ENCODE peak calls at places on chromosome 1, in eight cellular contexts. L, J, I, Q, D, W, E and N are unnamed samples.

GRCh38 chr1:219088778-219089557 is 84.7 kb upstream of the LYPLAL1 start:
- DNase-seq in W (peak; percentile 87), L (no peak), E (peak; percentile 96), D (no peak), J (peak; percentile 97), Q (peak; percentile 26), I (peak; percentile 97), N (no peak)

GRCh38 chr1:206570529-206570928 is 41.7 kb downstream of the EIF2D start:
- DNase-seq in Q (no peak), D (no peak), J (peak; percentile 27), I (no peak), W (no peak), L (no peak), E (no peak), N (no peak)

GRCh38 chr1:181592261-181592859 is 109.0 kb downstream of the CACNA1E start:
- DNase-seq in W (no peak), E (no peak), J (no peak), L (no peak), Q (no peak), D (peak; percentile 59), I (no peak), N (no peak)

GRCh38 chr1:230750576-230750975 is 3.4 kb downstream of the CAPN9 start:
- DNase-seq in D (no peak), W (no peak), J (no peak), E (no peak), Q (no peak), L (no peak), I (no peak), N (no peak)

GRCh38 chr1:196393742-196394141 is 214.5 kb downstream of the KCNT2 start:
- DNase-seq in D (no peak), L (no peak), J (peak; percentile 69), E (peak; percentile 61), W (peak; percentile 72), Q (peak; percentile 44), I (peak; percentile 79), N (no peak)

GRCh38 chr1:20367626-20368025 is 77.0 kb downstream of the VWA5B1 start:
- DNase-seq in J (no peak), E (no peak), W (no peak), Q (no peak), L (no peak), I (no peak), D (no peak), N (no peak)

GRCh38 chr1:186658999-186659398 is 21.2 kb downstream of the PTGS2 start:
- DNase-seq in E (no peak), W (no peak), D (no peak), Q (no peak), I (no peak), J (no peak), L (no peak), N (no peak)

GRCh38 chr1:92118826-92119225 is 38.7 kb downstream of the BTBD8 start:
- DNase-seq in I (peak; percentile 20), Q (no peak), J (peak; percentile 53), L (no peak), D (no peak), E (no peak), W (peak; percentile 37), N (no peak)

GRCh38 chr1:201028473-201028889 is 5.0 kb upstream of the KIF21B start:
- DNase-seq in L (peak; percentile 21), I (peak; percentile 15), Q (no peak), W (no peak), J (no peak), D (no peak), E (peak; percentile 25), N (no peak)

GRCh38 chr1:204314893-204315735 is 44.6 kb downstream of the PLEKHA6 start:
- DNase-seq in E (no peak), Q (no peak), L (no peak), I (no peak), D (no peak), J (no peak), W (no peak), N (no peak)

GRCh38 chr1:239952348-239953307 is 139.1 kb upstream of the FMN2 start:
- DNase-seq in W (no peak), L (no peak), Q (no peak), D (peak; percentile 69), I (peak; percentile 10), J (no peak), E (no peak), N (no peak)

GRCh38 chr1:104125226-104125625 is 375.5 kb downstream of the AMY1C start:
- DNase-seq in Q (no peak), L (no peak), E (no peak), I (no peak), D (no peak), W (peak; percentile 8), J (peak; percentile 26), N (no peak)

GRCh38 chr1:65001238-65001792 is 35.0 kb upstream of the JAK1 start:
- DNase-seq in J (peak; percentile 52), W (peak; percentile 38), E (peak; percentile 43), L (no peak), Q (no peak), I (peak; percentile 74), D (peak; percentile 92), N (no peak)

DNA sequence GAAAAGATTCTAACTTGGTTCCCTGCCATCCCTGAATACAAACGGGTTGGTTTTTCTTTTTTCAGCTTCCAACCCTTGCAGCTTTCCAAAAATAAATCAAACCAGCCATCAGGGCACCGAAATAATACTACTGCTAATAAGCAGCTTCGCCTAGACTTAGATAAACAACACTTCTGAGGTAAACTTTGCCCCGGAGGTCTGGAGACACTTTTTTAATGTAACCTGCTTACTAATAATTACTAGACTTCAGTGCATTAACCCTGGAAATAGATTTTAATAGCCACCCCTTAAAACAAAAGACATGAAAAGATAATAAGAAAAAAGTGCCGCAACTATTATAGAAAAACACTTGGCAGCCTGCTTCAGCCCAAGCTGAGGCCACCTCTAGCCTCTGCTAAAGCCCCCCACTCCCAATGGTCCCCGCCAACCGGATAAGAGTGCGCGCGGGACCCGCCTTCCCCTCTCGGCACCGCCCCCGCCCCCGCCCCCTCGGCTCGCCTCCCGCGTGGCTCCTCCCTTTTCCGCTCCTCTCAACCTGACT is 405 bp upstream of the GADD45A start:
- DNase-seq in Q (no peak), D (no peak), I (no peak), E (peak; percentile 23), W (no peak), J (no peak), L (no peak), N (no peak)
- H3K4me3 ChIP-seq in Q (peak overlapping the region; percentile 94), D (no peak overlapping the region), I (peak overlapping the region; percentile 39), E (peak overlapping the region; percentile 52), W (peak overlapping the region; percentile 37), J (peak overlapping the region; percentile 35), L (peak overlapping the region; percentile 43), N (peak overlapping the region; percentile 25)

DNA sequence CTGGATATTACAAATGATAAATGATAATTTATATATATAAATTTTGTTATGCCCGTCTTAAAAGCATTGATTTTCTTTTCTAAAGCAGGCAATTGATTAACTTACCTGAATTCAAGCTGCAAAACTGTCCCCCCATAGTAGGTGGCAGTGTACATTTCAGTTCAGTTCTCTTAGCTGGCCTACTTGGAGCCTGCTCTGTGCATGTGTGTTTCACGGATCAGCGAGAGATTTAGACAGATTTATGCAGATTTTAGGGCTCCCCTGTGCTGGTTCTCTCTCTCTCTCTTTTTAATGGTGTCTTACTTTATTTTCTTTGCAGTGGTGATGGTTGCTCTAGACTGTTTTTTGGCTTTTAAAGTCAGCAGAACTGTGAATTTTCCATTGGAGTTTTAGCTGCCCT is 30.7 kb downstream of the CLIC4 start:
- DNase-seq in W (no peak), D (no peak), E (no peak), Q (no peak), I (no peak), J (no peak), L (peak; percentile 42), N (no peak)
- H3K4me3 ChIP-seq in W (no peak overlapping the region), D (no peak overlapping the region), E (no peak overlapping the region), Q (no peak overlapping the region), I (no peak overlapping the region), J (no peak overlapping the region), L (peak overlapping the region; percentile 26), N (no peak overlapping the region)

DNA sequence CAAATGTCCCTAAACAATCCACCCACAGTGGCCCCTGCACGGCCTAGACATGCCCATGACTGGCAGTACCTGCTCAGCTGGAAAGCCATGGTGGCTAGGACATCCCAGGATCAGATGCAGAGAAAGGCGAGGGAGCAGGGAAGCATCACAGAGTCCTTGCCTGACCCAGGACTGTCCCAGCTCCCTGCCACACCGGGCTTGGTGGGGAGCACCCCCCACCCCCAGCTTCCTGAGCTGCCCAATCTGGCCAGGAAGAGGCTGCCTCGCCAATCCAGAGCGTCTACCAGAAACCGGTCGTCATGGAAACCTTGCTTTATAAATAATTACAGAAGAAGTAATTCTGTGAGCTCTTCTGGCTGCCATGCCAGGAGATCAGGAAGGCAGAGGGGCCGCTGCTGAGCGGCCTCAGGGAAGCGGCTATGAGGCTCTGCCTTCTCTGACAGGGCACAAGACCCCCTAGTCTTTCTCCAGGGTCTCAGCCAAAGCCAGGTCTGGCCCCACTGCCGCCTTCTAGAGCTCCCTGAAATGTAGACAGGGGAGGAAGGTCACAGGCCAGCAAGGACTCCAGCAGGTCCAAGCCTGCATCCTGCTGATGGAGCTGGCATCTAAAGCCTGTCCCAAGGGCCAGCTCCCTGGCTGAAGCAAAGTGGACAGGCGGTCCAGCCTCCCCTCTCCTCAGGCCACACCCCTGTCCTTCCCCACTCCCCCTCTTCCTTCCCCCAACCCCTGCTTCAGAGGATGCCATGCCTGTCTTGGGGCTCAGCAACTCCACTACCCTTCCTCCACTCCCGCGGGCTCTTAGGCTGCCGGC is 34.6 kb downstream of the ACOT7 start:
- DNase-seq in Q (peak; percentile 38), W (peak; percentile 69), J (peak; percentile 75), D (peak; percentile 63), I (peak; percentile 53), L (peak; percentile 23), E (peak; percentile 68), N (peak; percentile 61)
- H3K4me3 ChIP-seq in Q (no peak overlapping the region), W (no peak overlapping the region), J (no peak overlapping the region), D (no peak overlapping the region), I (no peak overlapping the region), L (no peak overlapping the region), E (peak overlapping the region; percentile 14), N (peak overlapping the region; percentile 36)

GRCh38 chr1:119673171-119673940 is 25.3 kb upstream of the ZNF697 start:
- DNase-seq in L (no peak), I (no peak), D (no peak), J (peak; percentile 64), Q (no peak), W (peak; percentile 9), E (peak; percentile 10), N (no peak)

GRCh38 chr1:119675349-119676343 is 27.6 kb upstream of the ZNF697 start:
- DNase-seq in Q (peak; percentile 80), D (peak; percentile 86), E (peak; percentile 93), W (peak; percentile 88), J (peak; percentile 76), I (peak; percentile 91), L (peak; percentile 75), N (peak; percentile 63)

GRCh38 chr1:119676571-119677206 is 28.6 kb upstream of the ZNF697 start:
- DNase-seq in J (no peak), L (no peak), Q (no peak), W (no peak), I (peak; percentile 56), E (peak; percentile 73), D (peak; percentile 45), N (no peak)

GRCh38 chr1:119674835-119675289 is 26.8 kb upstream of the ZNF697 start:
- DNase-seq in J (peak; percentile 80), I (peak; percentile 57), Q (peak; percentile 45), E (peak; percentile 59), L (no peak), D (peak; percentile 57), W (peak; percentile 22), N (peak; percentile 28)

DNA sequence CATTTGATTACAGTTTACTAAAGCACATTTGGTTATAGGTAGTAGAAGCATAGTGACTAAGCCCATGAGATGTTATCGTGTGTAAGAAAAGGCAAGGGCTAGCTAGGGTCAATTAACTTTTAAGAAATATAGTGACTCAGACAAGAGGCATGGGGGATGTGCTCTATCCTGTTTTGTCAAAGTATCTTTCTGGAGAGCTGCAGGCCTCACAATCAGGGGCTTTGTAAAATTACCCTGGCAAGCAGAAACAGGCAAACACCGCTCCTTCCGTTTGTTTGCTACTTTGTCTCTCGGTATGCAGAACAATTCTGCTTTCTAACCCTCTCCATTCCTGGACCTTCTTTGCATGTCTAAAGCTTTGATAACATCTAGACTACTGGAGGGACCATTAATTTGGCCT is 26.0 kb upstream of the ZNF697 start:
- DNase-seq in E (peak; percentile 39), I (peak; percentile 70), W (no peak), J (peak; percentile 66), Q (no peak), L (no peak), D (no peak), N (no peak)
- H3K4me3 ChIP-seq in E (no peak overlapping the region), I (no peak overlapping the region), W (no peak overlapping the region), J (no peak overlapping the region), Q (no peak overlapping the region), L (no peak overlapping the region), D (no peak overlapping the region), N (no peak overlapping the region)